ENCODE peak calls at places on chromosomes 7 and 10, in eight cellular contexts. One of them, this sample, is unnamed.

GRCh38 chr7:347001-347590 is 57.1 kb downstream of the FOXL3 start:
- DNase-seq in endothelial cell of umbilical vein: no peak
- DNase-seq in OCI-LY7: no peak
- DNase-seq in IMR-90: no peak
- DNase-seq in mammary epithelial cell: no peak
- DNase-seq in hepatocyte: no peak
- DNase-seq in HCT116: no peak
- DNase-seq in neural progenitor cell: no peak
- DNase-seq in this sample: no peak

GRCh38 chr7:155071916-155072315 is 1.8 kb downstream of the HTR5A start:
- DNase-seq in endothelial cell of umbilical vein: no peak
- DNase-seq in OCI-LY7: no peak
- DNase-seq in IMR-90: no peak
- DNase-seq in mammary epithelial cell: no peak
- DNase-seq in hepatocyte: no peak
- DNase-seq in HCT116: no peak
- DNase-seq in neural progenitor cell: no peak
- DNase-seq in this sample: no peak

GRCh38 chr7:45219801-45220200 is 62.2 kb downstream of the RAMP3 start:
- DNase-seq in endothelial cell of umbilical vein: no peak
- DNase-seq in OCI-LY7: no peak
- DNase-seq in IMR-90: no peak
- DNase-seq in mammary epithelial cell: no peak
- DNase-seq in hepatocyte: no peak
- DNase-seq in HCT116: no peak
- DNase-seq in neural progenitor cell: peak
- DNase-seq in this sample: no peak

GRCh38 chr10:91520657-91521056 is 110.5 kb downstream of the HECTD2 start:
- DNase-seq in endothelial cell of umbilical vein: no peak
- DNase-seq in OCI-LY7: no peak
- DNase-seq in IMR-90: no peak
- DNase-seq in mammary epithelial cell: no peak
- DNase-seq in hepatocyte: no peak
- DNase-seq in HCT116: no peak
- DNase-seq in neural progenitor cell: no peak
- DNase-seq in this sample: no peak

GRCh38 chr7:148773344-148773743 is 74.6 kb downstream of the CUL1 start:
- DNase-seq in endothelial cell of umbilical vein: no peak
- DNase-seq in OCI-LY7: no peak
- DNase-seq in IMR-90: no peak
- DNase-seq in mammary epithelial cell: no peak
- DNase-seq in hepatocyte: no peak
- DNase-seq in HCT116: no peak
- DNase-seq in neural progenitor cell: no peak
- DNase-seq in this sample: peak

GRCh38 chr10:31318854-31319601 is at the start of gene ZEB1:
- DNase-seq in endothelial cell of umbilical vein: peak
- DNase-seq in OCI-LY7: peak
- DNase-seq in IMR-90: peak
- DNase-seq in mammary epithelial cell: peak
- DNase-seq in hepatocyte: peak
- DNase-seq in HCT116: peak
- DNase-seq in neural progenitor cell: peak
- DNase-seq in this sample: peak

GRCh38 chr7:99461221-99461620 is 4.7 kb downstream of the ATP5MF start:
- DNase-seq in endothelial cell of umbilical vein: no peak
- DNase-seq in OCI-LY7: peak
- DNase-seq in IMR-90: no peak
- DNase-seq in mammary epithelial cell: no peak
- DNase-seq in hepatocyte: no peak
- DNase-seq in HCT116: no peak
- DNase-seq in neural progenitor cell: no peak
- DNase-seq in this sample: no peak

GRCh38 chr7:156473476-156474240 is 166.9 kb upstream of the RNF32 start:
- DNase-seq in endothelial cell of umbilical vein: peak
- DNase-seq in OCI-LY7: peak
- DNase-seq in IMR-90: peak
- DNase-seq in mammary epithelial cell: no peak
- DNase-seq in hepatocyte: peak
- DNase-seq in HCT116: peak
- DNase-seq in neural progenitor cell: peak
- DNase-seq in this sample: peak

GRCh38 chr10:121167534-121168243 is 316.5 kb downstream of the WDR11 start:
- DNase-seq in endothelial cell of umbilical vein: no peak
- DNase-seq in OCI-LY7: no peak
- DNase-seq in IMR-90: no peak
- DNase-seq in mammary epithelial cell: peak
- DNase-seq in hepatocyte: no peak
- DNase-seq in HCT116: no peak
- DNase-seq in neural progenitor cell: no peak
- DNase-seq in this sample: peak

GRCh38 chr10:69576334-69577011 is 3.3 kb upstream of the NEUROG3 start:
- DNase-seq in endothelial cell of umbilical vein: no peak
- DNase-seq in OCI-LY7: no peak
- DNase-seq in IMR-90: no peak
- DNase-seq in mammary epithelial cell: peak
- DNase-seq in hepatocyte: no peak
- DNase-seq in HCT116: no peak
- DNase-seq in neural progenitor cell: peak
- DNase-seq in this sample: no peak

GRCh38 chr7:30931161-30931926 is 19.7 kb downstream of the AQP1 start:
- DNase-seq in endothelial cell of umbilical vein: no peak
- DNase-seq in OCI-LY7: no peak
- DNase-seq in IMR-90: no peak
- DNase-seq in mammary epithelial cell: no peak
- DNase-seq in hepatocyte: peak
- DNase-seq in HCT116: no peak
- DNase-seq in neural progenitor cell: no peak
- DNase-seq in this sample: peak

GRCh38 chr10:22605168-22605567 is 109.2 kb downstream of the PIP4K2A start:
- DNase-seq in endothelial cell of umbilical vein: no peak
- DNase-seq in OCI-LY7: peak
- DNase-seq in IMR-90: peak
- DNase-seq in mammary epithelial cell: peak
- DNase-seq in hepatocyte: no peak
- DNase-seq in HCT116: no peak
- DNase-seq in neural progenitor cell: peak
- DNase-seq in this sample: peak

GRCh38 chr7:56026538-56026937 is 24.7 kb downstream of the PSPH start:
- DNase-seq in endothelial cell of umbilical vein: no peak
- DNase-seq in OCI-LY7: no peak
- DNase-seq in IMR-90: no peak
- DNase-seq in mammary epithelial cell: peak
- DNase-seq in hepatocyte: no peak
- DNase-seq in HCT116: no peak
- DNase-seq in neural progenitor cell: no peak
- DNase-seq in this sample: no peak

GRCh38 chr10:75347211-75347610 is 54.4 kb downstream of the ZNF503 start:
- DNase-seq in endothelial cell of umbilical vein: no peak
- DNase-seq in OCI-LY7: no peak
- DNase-seq in IMR-90: no peak
- DNase-seq in mammary epithelial cell: no peak
- DNase-seq in hepatocyte: no peak
- DNase-seq in HCT116: no peak
- DNase-seq in neural progenitor cell: no peak
- DNase-seq in this sample: no peak

GRCh38 chr10:75353183-75353582 is 48.4 kb downstream of the ZNF503 start:
- DNase-seq in endothelial cell of umbilical vein: no peak
- DNase-seq in OCI-LY7: no peak
- DNase-seq in IMR-90: no peak
- DNase-seq in mammary epithelial cell: no peak
- DNase-seq in hepatocyte: no peak
- DNase-seq in HCT116: no peak
- DNase-seq in neural progenitor cell: no peak
- DNase-seq in this sample: no peak

GRCh38 chr10:75352650-75353049 is 48.9 kb downstream of the ZNF503 start:
- DNase-seq in endothelial cell of umbilical vein: no peak
- DNase-seq in OCI-LY7: no peak
- DNase-seq in IMR-90: peak
- DNase-seq in mammary epithelial cell: no peak
- DNase-seq in hepatocyte: peak
- DNase-seq in HCT116: no peak
- DNase-seq in neural progenitor cell: no peak
- DNase-seq in this sample: no peak

GRCh38 chr10:75351637-75352036 is 49.9 kb downstream of the ZNF503 start:
- DNase-seq in endothelial cell of umbilical vein: no peak
- DNase-seq in OCI-LY7: no peak
- DNase-seq in IMR-90: no peak
- DNase-seq in mammary epithelial cell: no peak
- DNase-seq in hepatocyte: no peak
- DNase-seq in HCT116: no peak
- DNase-seq in neural progenitor cell: no peak
- DNase-seq in this sample: no peak

GRCh38 chr10:75350791-75351190 is 50.8 kb downstream of the ZNF503 start:
- DNase-seq in endothelial cell of umbilical vein: no peak
- DNase-seq in OCI-LY7: no peak
- DNase-seq in IMR-90: peak
- DNase-seq in mammary epithelial cell: peak
- DNase-seq in hepatocyte: no peak
- DNase-seq in HCT116: peak
- DNase-seq in neural progenitor cell: no peak
- DNase-seq in this sample: peak
- H2AFZ ChIP-seq in endothelial cell of umbilical vein: no peak
- H2AFZ ChIP-seq in OCI-LY7: no peak
- H2AFZ ChIP-seq in IMR-90: no peak
- H2AFZ ChIP-seq in mammary epithelial cell: no peak
- H2AFZ ChIP-seq in hepatocyte: no peak
- H2AFZ ChIP-seq in HCT116: no peak
- H2AFZ ChIP-seq in neural progenitor cell: no peak
- H2AFZ ChIP-seq in this sample: no peak

GRCh38 chr10:5283305-5284158 is 81.2 kb upstream of the UCN3 start:
- DNase-seq in endothelial cell of umbilical vein: peak
- DNase-seq in OCI-LY7: peak
- DNase-seq in IMR-90: peak
- DNase-seq in mammary epithelial cell: peak
- DNase-seq in hepatocyte: peak
- DNase-seq in HCT116: peak
- DNase-seq in neural progenitor cell: peak
- DNase-seq in this sample: peak

GRCh38 chr10:5282137-5282536 is 82.6 kb upstream of the UCN3 start:
- DNase-seq in endothelial cell of umbilical vein: no peak
- DNase-seq in OCI-LY7: no peak
- DNase-seq in IMR-90: no peak
- DNase-seq in mammary epithelial cell: no peak
- DNase-seq in hepatocyte: no peak
- DNase-seq in HCT116: no peak
- DNase-seq in neural progenitor cell: no peak
- DNase-seq in this sample: no peak

GRCh38 chr10:5285186-5285585 is 79.6 kb upstream of the UCN3 start:
- DNase-seq in endothelial cell of umbilical vein: peak
- DNase-seq in OCI-LY7: no peak
- DNase-seq in IMR-90: no peak
- DNase-seq in mammary epithelial cell: no peak
- DNase-seq in hepatocyte: no peak
- DNase-seq in HCT116: no peak
- DNase-seq in neural progenitor cell: no peak
- DNase-seq in this sample: no peak

GRCh38 chr10:5281355-5281754 is 83.4 kb upstream of the UCN3 start:
- DNase-seq in endothelial cell of umbilical vein: no peak
- DNase-seq in OCI-LY7: no peak
- DNase-seq in IMR-90: no peak
- DNase-seq in mammary epithelial cell: no peak
- DNase-seq in hepatocyte: no peak
- DNase-seq in HCT116: no peak
- DNase-seq in neural progenitor cell: no peak
- DNase-seq in this sample: no peak

GRCh38 chr10:5284311-5285057 is 80.3 kb upstream of the UCN3 start:
- DNase-seq in endothelial cell of umbilical vein: peak
- DNase-seq in OCI-LY7: no peak
- DNase-seq in IMR-90: peak
- DNase-seq in mammary epithelial cell: peak
- DNase-seq in hepatocyte: no peak
- DNase-seq in HCT116: no peak
- DNase-seq in neural progenitor cell: no peak
- DNase-seq in this sample: peak
- H3K27ac ChIP-seq in endothelial cell of umbilical vein: peak
- H3K27ac ChIP-seq in OCI-LY7: no peak
- H3K27ac ChIP-seq in IMR-90: no peak
- H3K27ac ChIP-seq in mammary epithelial cell: no peak
- H3K27ac ChIP-seq in hepatocyte: no peak
- H3K27ac ChIP-seq in HCT116: no peak
- H3K27ac ChIP-seq in neural progenitor cell: no peak
- H3K27ac ChIP-seq in this sample: no peak

GRCh38 chr7:74023786-74024185 is 4.2 kb upstream of the ELN start:
- DNase-seq in endothelial cell of umbilical vein: no peak
- DNase-seq in OCI-LY7: no peak
- DNase-seq in IMR-90: no peak
- DNase-seq in mammary epithelial cell: no peak
- DNase-seq in hepatocyte: no peak
- DNase-seq in HCT116: no peak
- DNase-seq in neural progenitor cell: no peak
- DNase-seq in this sample: no peak

GRCh38 chr7:74025146-74025545 is 2.8 kb upstream of the ELN start:
- DNase-seq in endothelial cell of umbilical vein: no peak
- DNase-seq in OCI-LY7: no peak
- DNase-seq in IMR-90: no peak
- DNase-seq in mammary epithelial cell: no peak
- DNase-seq in hepatocyte: no peak
- DNase-seq in HCT116: no peak
- DNase-seq in neural progenitor cell: no peak
- DNase-seq in this sample: no peak

GRCh38 chr7:74026406-74027123 is 1.4 kb upstream of the ELN start:
- DNase-seq in endothelial cell of umbilical vein: peak
- DNase-seq in OCI-LY7: peak
- DNase-seq in IMR-90: peak
- DNase-seq in mammary epithelial cell: peak
- DNase-seq in hepatocyte: peak
- DNase-seq in HCT116: peak
- DNase-seq in neural progenitor cell: peak
- DNase-seq in this sample: no peak

GRCh38 chr7:74027124-74027682 is 770 bp upstream of the ELN start:
- DNase-seq in endothelial cell of umbilical vein: no peak
- DNase-seq in OCI-LY7: no peak
- DNase-seq in IMR-90: no peak
- DNase-seq in mammary epithelial cell: no peak
- DNase-seq in hepatocyte: no peak
- DNase-seq in HCT116: no peak
- DNase-seq in neural progenitor cell: no peak
- DNase-seq in this sample: no peak

GRCh38 chr7:74025745-74026144 is 2.2 kb upstream of the ELN start:
- DNase-seq in endothelial cell of umbilical vein: no peak
- DNase-seq in OCI-LY7: no peak
- DNase-seq in IMR-90: no peak
- DNase-seq in mammary epithelial cell: no peak
- DNase-seq in hepatocyte: no peak
- DNase-seq in HCT116: no peak
- DNase-seq in neural progenitor cell: no peak
- DNase-seq in this sample: no peak
- H2AFZ ChIP-seq in endothelial cell of umbilical vein: no peak
- H2AFZ ChIP-seq in OCI-LY7: no peak
- H2AFZ ChIP-seq in IMR-90: no peak
- H2AFZ ChIP-seq in mammary epithelial cell: no peak
- H2AFZ ChIP-seq in hepatocyte: no peak
- H2AFZ ChIP-seq in HCT116: no peak
- H2AFZ ChIP-seq in neural progenitor cell: no peak
- H2AFZ ChIP-seq in this sample: no peak

GRCh38 chr10:103449208-103450144 is 2.7 kb downstream of the CALHM2 start:
- DNase-seq in endothelial cell of umbilical vein: no peak
- DNase-seq in OCI-LY7: no peak
- DNase-seq in IMR-90: no peak
- DNase-seq in mammary epithelial cell: no peak
- DNase-seq in hepatocyte: no peak
- DNase-seq in HCT116: no peak
- DNase-seq in neural progenitor cell: no peak
- DNase-seq in this sample: no peak
- H3K27ac ChIP-seq in endothelial cell of umbilical vein: no peak
- H3K27ac ChIP-seq in OCI-LY7: no peak
- H3K27ac ChIP-seq in IMR-90: no peak
- H3K27ac ChIP-seq in mammary epithelial cell: no peak
- H3K27ac ChIP-seq in hepatocyte: no peak
- H3K27ac ChIP-seq in HCT116: peak
- H3K27ac ChIP-seq in neural progenitor cell: no peak
- H3K27ac ChIP-seq in this sample: no peak

This sample was measured in astrocyte.